ENCODE peak calls at places on chromosomes 7 and 10, in four cellular contexts. B is occipital lobe; Z is body of pancreas; D is CD8-positive, alpha-beta memory T cell. P is an unnamed sample.

GRCh38 chr10:80167471-80167870 is 34.9 kb downstream of the PLAC9 start:
- DNase-seq in B (no peak), Z (no peak), D (peak), P (no peak)

GRCh38 chr10:132574783-132575319 is 37.3 kb downstream of the INPP5A start:
- DNase-seq in B (no peak), Z (no peak), D (no peak), P (no peak)

GRCh38 chr10:57395921-57396320 is 871.8 kb downstream of the IPMK start:
- DNase-seq in B (no peak), Z (no peak), D (no peak), P (no peak)

GRCh38 chr7:97499204-97499603 is 232.7 kb upstream of the TAC1 start:
- DNase-seq in B (no peak), Z (peak), D (no peak), P (peak)

GRCh38 chr7:142867097-142867378 is 12.2 kb downstream of the EPHB6 start:
- DNase-seq in B (no peak), Z (no peak), D (no peak), P (no peak)

GRCh38 chr10:22894714-22895113 is 33.1 kb upstream of the ARMC3 start:
- DNase-seq in B (no peak), Z (no peak), D (no peak), P (no peak)

GRCh38 chr7:73704640-73705550 is 14.6 kb downstream of the STX1A start:
- DNase-seq in B (peak), Z (no peak), D (no peak), P (no peak)

GRCh38 chr10:16611037-16611436 is 89.4 kb upstream of the C1QL3 start:
- DNase-seq in B (no peak), Z (no peak), D (no peak), P (no peak)

GRCh38 chr10:43874984-43875383 is 226.3 kb upstream of the ZNF32 start:
- DNase-seq in B (no peak), Z (no peak), D (no peak), P (no peak)

GRCh38 chr10:102435529-102436233 is 3.3 kb upstream of the CUEDC2 start:
- DNase-seq in B (peak), Z (no peak), D (no peak), P (no peak)

GRCh38 chr10:103745264-103746247 is 109.8 kb downstream of the SH3PXD2A start:
- DNase-seq in B (no peak), Z (no peak), D (peak), P (no peak)

GRCh38 chr10:33143160-33143728 is 185.2 kb upstream of the ITGB1 start:
- DNase-seq in B (no peak), Z (no peak), D (no peak), P (no peak)

GRCh38 chr7:4115442-4115841 is 566.7 kb upstream of the FOXK1 start:
- DNase-seq in B (no peak), Z (no peak), D (no peak), P (no peak)

GRCh38 chr10:13206546-13207443 is 27.4 kb downstream of the UCMA start:
- DNase-seq in B (no peak), Z (peak), D (no peak), P (no peak)

GRCh38 chr7:139820089-139820488 is 9.0 kb upstream of the TBXAS1 start:
- DNase-seq in B (no peak), Z (no peak), D (no peak), P (no peak)

GRCh38 chr10:80201592-80202256 is 3.6 kb downstream of the ANXA11 start:
- DNase-seq in B (no peak), Z (no peak), D (no peak), P (no peak)

GRCh38 chr7:33423646-33424020 is 294.3 kb downstream of the BBS9 start:
- DNase-seq in B (no peak), Z (no peak), D (no peak), P (no peak)

GRCh38 chr10:118701529-118702323 is 53.0 kb downstream of the CACUL1 start:
- DNase-seq in B (no peak), Z (no peak), D (no peak), P (no peak)